ENCODE peak calls at places on chromosomes 11 and 22, in five cellular contexts. C is endodermal cell, X is GM06990, L is mucosa of descending colon, P is psoas muscle. D is an unnamed sample.

GRCh38 chr11:95680169-95680929 is 109.2 kb downstream of the FAM76B start:
- DNase-seq in P (no peak), C (no peak), L (no peak), X (no peak), D (peak)

GRCh38 chr22:45195616-45196015 is 31.9 kb downstream of the NUP50 start:
- DNase-seq in L (no peak), X (no peak), C (no peak), P (no peak), D (no peak)

GRCh38 chr22:30310881-30311771 is 15.6 kb downstream of the TBC1D10A start:
- DNase-seq in C (no peak), X (no peak), L (peak), P (no peak), D (no peak)

GRCh38 chr11:645536-645935 is 8.5 kb downstream of the DRD4 start:
- DNase-seq in L (no peak), X (no peak), C (no peak), P (no peak), D (no peak)

GRCh38 chr11:28820296-28820989 is 712.3 kb downstream of the METTL15 start:
- DNase-seq in C (no peak), L (no peak), P (no peak), X (no peak), D (no peak)

GRCh38 chr11:2516276-2517015 is 71.6 kb downstream of the KCNQ1 start:
- DNase-seq in L (peak), C (peak), P (peak), X (no peak), D (no peak)

GRCh38 chr11:131744847-131745246 is 374.4 kb downstream of the NTM start:
- DNase-seq in C (no peak), X (no peak), L (no peak), P (no peak), D (peak)

GRCh38 chr11:124823512-124824376 is 23.5 kb upstream of the MSANTD2 start:
- DNase-seq in C (no peak), X (no peak), P (no peak), L (no peak), D (no peak)

GRCh38 chr11:17476317-17477083 is at the start of gene ABCC8:
- DNase-seq in P (no peak), X (no peak), L (no peak), C (peak), D (no peak)
- H3K4me3 ChIP-seq in P (peak), X (no peak), L (no peak), C (peak), D (no peak)

GRCh38 chr11:6599884-6600390 is 3.5 kb downstream of the RRP8 start:
- DNase-seq in P (no peak), C (peak), X (no peak), L (no peak), D (no peak)
- H3K4me3 ChIP-seq in P (no peak), C (no peak), X (no peak), L (no peak), D (no peak)

DNA sequence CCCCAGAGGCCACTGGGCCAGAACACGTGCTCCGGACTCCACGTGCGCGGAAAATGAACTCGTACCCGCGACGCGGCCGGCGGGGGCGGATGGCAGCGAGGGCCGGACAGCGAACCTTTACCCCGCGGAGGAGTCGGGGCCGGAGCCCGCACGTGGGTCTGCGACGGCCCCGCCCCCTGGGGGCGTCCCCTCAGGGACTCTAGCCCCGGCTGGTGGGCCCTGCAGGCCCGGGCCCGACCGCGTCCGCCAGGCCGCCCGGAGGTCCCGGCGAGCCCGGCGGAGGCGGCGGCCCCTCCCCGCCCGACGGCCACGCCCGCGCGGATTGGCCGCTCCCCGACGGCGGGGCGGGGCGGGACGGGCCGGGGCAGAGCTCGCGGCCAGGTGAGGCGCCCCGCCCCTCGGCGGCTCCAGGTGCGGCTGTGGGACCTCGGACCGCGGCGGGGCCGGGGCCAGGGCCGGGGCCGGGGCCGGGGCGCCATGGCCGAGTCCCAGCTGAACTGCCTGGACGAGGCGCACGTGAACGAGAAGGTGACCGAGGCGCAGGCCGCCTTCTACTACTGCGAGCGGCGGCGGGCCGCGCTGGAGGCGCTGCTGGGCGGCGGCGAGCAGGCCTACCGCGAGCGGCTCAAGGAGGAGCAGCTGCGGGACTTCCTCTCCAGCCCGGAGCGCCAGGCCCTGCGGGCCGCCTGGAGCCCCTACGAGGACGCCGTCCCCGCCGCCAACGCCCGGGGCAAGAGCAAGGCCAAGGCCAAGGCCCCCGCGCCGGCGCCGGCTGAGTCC is at the start of gene FAM83F:
- DNase-seq in X (no peak), C (peak), L (peak), P (no peak), D (no peak)
- H3K4me3 ChIP-seq in X (no peak), C (peak), L (peak), P (peak), D (no peak)

GRCh38 chr11:117411736-117412135 is 84.1 kb downstream of the CEP164 start:
- DNase-seq in X (no peak), P (no peak), C (peak), L (no peak), D (no peak)

GRCh38 chr11:117412653-117413275 is 85.1 kb downstream of the CEP164 start:
- DNase-seq in C (peak), L (no peak), X (no peak), P (no peak), D (no peak)

GRCh38 chr11:117413616-117414015 is 86.0 kb downstream of the CEP164 start:
- DNase-seq in L (no peak), X (no peak), P (no peak), C (peak), D (no peak)

GRCh38 chr11:117410861-117411725 is 83.4 kb downstream of the CEP164 start:
- DNase-seq in P (no peak), X (no peak), L (no peak), C (peak), D (no peak)

DNA sequence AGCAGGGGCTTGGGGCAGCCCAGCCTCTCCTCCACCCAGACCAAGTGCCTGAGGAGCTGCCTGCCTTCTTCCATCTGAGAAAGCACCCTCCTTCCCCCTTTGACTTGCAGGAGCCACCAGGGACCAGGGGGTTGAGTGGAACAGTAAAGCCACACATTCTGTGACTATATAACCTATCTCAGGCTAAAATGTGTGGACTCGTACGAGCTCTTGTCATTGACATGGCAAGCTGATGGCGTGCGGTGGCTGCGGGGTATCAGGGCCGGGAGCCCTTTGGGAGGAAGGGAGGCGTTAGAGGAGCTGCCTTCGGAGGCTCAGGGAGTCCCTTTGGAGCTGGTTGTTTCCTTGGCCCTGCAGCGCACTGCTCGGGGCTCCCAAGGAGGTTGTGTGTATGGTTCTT is 84.5 kb downstream of the CEP164 start:
- DNase-seq in C (no peak), X (no peak), L (no peak), P (no peak), D (no peak)
- H3K4me3 ChIP-seq in C (no peak), X (no peak), L (no peak), P (no peak), D (no peak)

GRCh38 chr22:47052236-47053012 is 290.0 kb downstream of the TBC1D22A start:
- DNase-seq in X (no peak), C (no peak), P (no peak), L (no peak), D (no peak)

GRCh38 chr22:47051435-47052175 is 289.2 kb downstream of the TBC1D22A start:
- DNase-seq in L (no peak), X (no peak), C (no peak), P (no peak), D (no peak)

GRCh38 chr22:47048123-47049077 is 285.9 kb downstream of the TBC1D22A start:
- DNase-seq in P (no peak), L (no peak), X (no peak), C (no peak), D (no peak)

GRCh38 chr22:47049078-47049609 is 286.7 kb downstream of the TBC1D22A start:
- DNase-seq in P (no peak), X (no peak), C (no peak), L (no peak), D (no peak)

DNA sequence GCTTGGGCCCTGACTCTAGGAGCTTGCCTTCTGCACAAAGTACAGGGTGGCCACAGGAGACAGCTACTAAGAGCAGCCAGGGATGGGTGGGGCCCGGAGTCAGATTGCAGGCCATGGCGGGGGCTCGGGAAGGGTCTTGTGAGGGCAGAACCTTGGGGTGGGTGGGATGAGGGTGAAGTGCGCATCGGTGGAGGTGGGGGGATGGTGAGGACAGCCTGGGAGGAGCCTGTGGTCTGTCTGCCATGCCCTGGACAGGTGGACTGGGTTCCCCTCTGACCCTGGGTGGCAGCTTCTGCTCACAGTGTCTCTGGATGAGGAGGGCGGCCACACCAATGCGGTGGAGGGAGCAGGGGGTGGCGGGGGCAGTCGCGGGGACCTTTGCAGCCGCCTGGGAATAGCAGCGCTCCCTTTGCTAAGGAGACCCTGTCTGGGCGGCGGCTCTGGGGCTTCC is 288.2 kb downstream of the TBC1D22A start:
- DNase-seq in L (no peak), X (no peak), P (no peak), C (no peak), D (no peak)
- H3K4me3 ChIP-seq in L (no peak), X (no peak), P (no peak), C (no peak), D (no peak)

DNA sequence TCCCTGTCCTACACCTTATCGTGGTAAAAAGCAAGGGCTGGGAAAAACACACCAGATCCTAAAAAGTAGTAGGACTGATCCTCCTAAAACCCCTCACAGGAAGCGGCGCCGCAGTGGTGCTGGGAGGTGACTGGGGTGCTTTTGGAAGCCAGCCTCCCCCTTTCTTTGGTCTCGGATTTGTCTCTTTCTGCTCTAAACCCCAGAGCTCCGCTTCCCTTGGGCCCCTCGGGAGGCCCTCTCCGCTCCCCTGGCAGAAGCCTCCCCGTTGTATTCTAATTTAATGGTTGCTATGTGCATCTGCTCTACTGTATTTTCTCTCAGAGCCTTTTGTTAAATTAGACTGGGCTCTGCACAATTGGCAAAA is 587.8 kb downstream of the OPCML start:
- DNase-seq in P (no peak), X (no peak), L (no peak), C (peak), D (no peak)
- H3K4me3 ChIP-seq in P (no peak), X (no peak), L (no peak), C (peak), D (peak)

GRCh38 chr11:75200051-75200450 is 40.5 kb upstream of the TPBGL start:
- DNase-seq in X (no peak), C (peak), L (no peak), P (peak), D (no peak)
- H3K4me3 ChIP-seq in X (no peak), C (no peak), L (no peak), P (no peak), D (no peak)

DNA sequence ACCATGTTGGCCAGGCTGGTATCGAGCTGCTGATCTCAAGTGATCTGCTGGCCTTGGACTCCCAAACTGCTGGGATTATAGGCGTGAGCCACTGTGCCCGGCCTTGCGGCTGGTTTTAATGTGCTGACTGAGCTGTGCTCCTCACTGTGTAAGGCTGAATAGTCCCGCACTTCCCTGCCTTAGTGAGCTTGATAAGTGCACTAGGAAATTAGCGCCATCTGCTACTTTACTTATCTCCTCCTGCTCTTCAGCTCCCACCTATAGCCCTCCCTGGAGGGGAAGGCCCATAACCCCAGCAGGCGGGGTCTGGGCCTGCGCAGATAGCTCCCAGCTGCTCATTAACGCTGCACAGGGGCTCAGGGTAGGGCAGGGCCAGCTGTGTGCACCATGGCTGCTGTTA is 49.4 kb downstream of the CLMP start:
- DNase-seq in C (no peak), L (no peak), X (no peak), P (no peak), D (no peak)
- H3K4me3 ChIP-seq in C (no peak), L (no peak), X (no peak), P (peak), D (no peak)

GRCh38 chr11:126584028-126584427 is 228.5 kb downstream of the ST3GAL4 start:
- DNase-seq in L (no peak), X (no peak), C (no peak), P (no peak), D (no peak)

GRCh38 chr11:126588630-126589491 is 233.4 kb downstream of the ST3GAL4 start:
- DNase-seq in C (no peak), P (no peak), L (no peak), X (no peak), D (no peak)

GRCh38 chr11:126583594-126583993 is 228.1 kb downstream of the ST3GAL4 start:
- DNase-seq in L (no peak), C (no peak), P (no peak), X (no peak), D (no peak)

GRCh38 chr11:126585388-126586302 is 230.2 kb downstream of the ST3GAL4 start:
- DNase-seq in P (peak), X (no peak), C (peak), L (no peak), D (peak)

GRCh38 chr11:126586303-126586627 is 230.8 kb downstream of the ST3GAL4 start:
- DNase-seq in P (no peak), L (no peak), C (no peak), X (no peak), D (no peak)
- H3K4me3 ChIP-seq in P (peak), L (no peak), C (no peak), X (no peak), D (peak)

D was measured in skeletal muscle cell.